ENCODE peak calls at places on chromosome 1, in five cellular contexts. One of them, this sample, is unnamed.

GRCh38 chr1:214476229-214476957 is 75.0 kb downstream of the PTPN14 start:
- DNase-seq in A673: no peak
- DNase-seq in neural crest cell: no peak
- DNase-seq in stimulated activated naive CD8-positive, alpha-beta T cell treated with anti-CD3 and anti-CD28 coated beads, Interleukin-15, Interleukin-2, amounts not matched to agents 100 U/mL and 50 U/mL, for 24 hours: no peak
- DNase-seq in RKO: no peak
- DNase-seq in this sample: no peak

GRCh38 chr1:214445846-214446614 is 105.4 kb downstream of the PTPN14 start:
- DNase-seq in A673: peak; percentile 94
- DNase-seq in neural crest cell: no peak
- DNase-seq in stimulated activated naive CD8-positive, alpha-beta T cell treated with anti-CD3 and anti-CD28 coated beads, Interleukin-15, Interleukin-2, amounts not matched to agents 100 U/mL and 50 U/mL, for 24 hours: no peak
- DNase-seq in RKO: peak; percentile 42
- DNase-seq in this sample: no peak

GRCh38 chr1:202281316-202282016 is 60.3 kb downstream of the UBE2T start:
- DNase-seq in A673: peak; percentile 41
- DNase-seq in neural crest cell: no peak
- DNase-seq in stimulated activated naive CD8-positive, alpha-beta T cell treated with anti-CD3 and anti-CD28 coated beads, Interleukin-15, Interleukin-2, amounts not matched to agents 100 U/mL and 50 U/mL, for 24 hours: no peak
- DNase-seq in RKO: no peak
- DNase-seq in this sample: no peak

GRCh38 chr1:229884765-229885164 is 182.3 kb upstream of the GALNT2 start:
- DNase-seq in A673: no peak
- DNase-seq in neural crest cell: no peak
- DNase-seq in stimulated activated naive CD8-positive, alpha-beta T cell treated with anti-CD3 and anti-CD28 coated beads, Interleukin-15, Interleukin-2, amounts not matched to agents 100 U/mL and 50 U/mL, for 24 hours: no peak
- DNase-seq in RKO: no peak
- DNase-seq in this sample: no peak

GRCh38 chr1:61504305-61504704 is 220.6 kb downstream of the TM2D1 start:
- DNase-seq in A673: no peak
- DNase-seq in neural crest cell: no peak
- DNase-seq in stimulated activated naive CD8-positive, alpha-beta T cell treated with anti-CD3 and anti-CD28 coated beads, Interleukin-15, Interleukin-2, amounts not matched to agents 100 U/mL and 50 U/mL, for 24 hours: no peak
- DNase-seq in RKO: no peak
- DNase-seq in this sample: no peak

GRCh38 chr1:162736633-162737067 is 53.9 kb upstream of the HSD17B7 start:
- DNase-seq in A673: no peak
- DNase-seq in neural crest cell: no peak
- DNase-seq in stimulated activated naive CD8-positive, alpha-beta T cell treated with anti-CD3 and anti-CD28 coated beads, Interleukin-15, Interleukin-2, amounts not matched to agents 100 U/mL and 50 U/mL, for 24 hours: no peak
- DNase-seq in RKO: no peak
- DNase-seq in this sample: no peak

GRCh38 chr1:52651904-52652303 is 18.9 kb downstream of the SHISAL2A start:
- DNase-seq in A673: no peak
- DNase-seq in neural crest cell: no peak
- DNase-seq in stimulated activated naive CD8-positive, alpha-beta T cell treated with anti-CD3 and anti-CD28 coated beads, Interleukin-15, Interleukin-2, amounts not matched to agents 100 U/mL and 50 U/mL, for 24 hours: no peak
- DNase-seq in RKO: no peak
- DNase-seq in this sample: no peak

GRCh38 chr1:44501022-44501910 is 96.2 kb downstream of the RNF220 start:
- DNase-seq in A673: no peak
- DNase-seq in neural crest cell: no peak
- DNase-seq in stimulated activated naive CD8-positive, alpha-beta T cell treated with anti-CD3 and anti-CD28 coated beads, Interleukin-15, Interleukin-2, amounts not matched to agents 100 U/mL and 50 U/mL, for 24 hours: no peak
- DNase-seq in RKO: no peak
- DNase-seq in this sample: no peak

GRCh38 chr1:2534775-2535387 is 4.8 kb upstream of the HES5 start:
- DNase-seq in A673: no peak
- DNase-seq in neural crest cell: no peak
- DNase-seq in stimulated activated naive CD8-positive, alpha-beta T cell treated with anti-CD3 and anti-CD28 coated beads, Interleukin-15, Interleukin-2, amounts not matched to agents 100 U/mL and 50 U/mL, for 24 hours: no peak
- DNase-seq in RKO: no peak
- DNase-seq in this sample: no peak

GRCh38 chr1:43803646-43804045 is 96.3 kb downstream of the ST3GAL3 start:
- DNase-seq in A673: no peak
- DNase-seq in neural crest cell: no peak
- DNase-seq in stimulated activated naive CD8-positive, alpha-beta T cell treated with anti-CD3 and anti-CD28 coated beads, Interleukin-15, Interleukin-2, amounts not matched to agents 100 U/mL and 50 U/mL, for 24 hours: no peak
- DNase-seq in RKO: no peak
- DNase-seq in this sample: no peak

GRCh38 chr1:29282924-29283803 is 46.8 kb downstream of the PTPRU start:
- DNase-seq in A673: peak; percentile 87
- DNase-seq in neural crest cell: peak; percentile 31
- DNase-seq in stimulated activated naive CD8-positive, alpha-beta T cell treated with anti-CD3 and anti-CD28 coated beads, Interleukin-15, Interleukin-2, amounts not matched to agents 100 U/mL and 50 U/mL, for 24 hours: peak; percentile 21
- DNase-seq in RKO: peak; percentile 47
- DNase-seq in this sample: no peak

GRCh38 chr1:75992312-75992711 is 60.1 kb upstream of the ASB17 start:
- DNase-seq in A673: no peak
- DNase-seq in neural crest cell: no peak
- DNase-seq in stimulated activated naive CD8-positive, alpha-beta T cell treated with anti-CD3 and anti-CD28 coated beads, Interleukin-15, Interleukin-2, amounts not matched to agents 100 U/mL and 50 U/mL, for 24 hours: no peak
- DNase-seq in RKO: no peak
- DNase-seq in this sample: no peak

GRCh38 chr1:23126801-23127200 is 41.9 kb downstream of the LUZP1 start:
- DNase-seq in A673: no peak
- DNase-seq in neural crest cell: no peak
- DNase-seq in stimulated activated naive CD8-positive, alpha-beta T cell treated with anti-CD3 and anti-CD28 coated beads, Interleukin-15, Interleukin-2, amounts not matched to agents 100 U/mL and 50 U/mL, for 24 hours: no peak
- DNase-seq in RKO: no peak
- DNase-seq in this sample: no peak

GRCh38 chr1:20589331-20590312 is 725 bp downstream of the CDA start:
- DNase-seq in A673: peak; percentile 48
- DNase-seq in neural crest cell: no peak
- DNase-seq in stimulated activated naive CD8-positive, alpha-beta T cell treated with anti-CD3 and anti-CD28 coated beads, Interleukin-15, Interleukin-2, amounts not matched to agents 100 U/mL and 50 U/mL, for 24 hours: no peak
- DNase-seq in RKO: no peak
- DNase-seq in this sample: no peak

GRCh38 chr1:241269116-241269515 is 87.9 kb downstream of the RGS7 start:
- DNase-seq in A673: no peak
- DNase-seq in neural crest cell: no peak
- DNase-seq in stimulated activated naive CD8-positive, alpha-beta T cell treated with anti-CD3 and anti-CD28 coated beads, Interleukin-15, Interleukin-2, amounts not matched to agents 100 U/mL and 50 U/mL, for 24 hours: no peak
- DNase-seq in RKO: no peak
- DNase-seq in this sample: no peak

GRCh38 chr1:3476666-3477065 is 22.2 kb downstream of the ARHGEF16 start:
- DNase-seq in A673: no peak
- DNase-seq in neural crest cell: no peak
- DNase-seq in stimulated activated naive CD8-positive, alpha-beta T cell treated with anti-CD3 and anti-CD28 coated beads, Interleukin-15, Interleukin-2, amounts not matched to agents 100 U/mL and 50 U/mL, for 24 hours: no peak
- DNase-seq in RKO: no peak
- DNase-seq in this sample: no peak

GRCh38 chr1:59393211-59394180 is 96.6 kb downstream of the FGGY start:
- DNase-seq in A673: no peak
- DNase-seq in neural crest cell: peak; percentile 18
- DNase-seq in stimulated activated naive CD8-positive, alpha-beta T cell treated with anti-CD3 and anti-CD28 coated beads, Interleukin-15, Interleukin-2, amounts not matched to agents 100 U/mL and 50 U/mL, for 24 hours: no peak
- DNase-seq in RKO: no peak
- DNase-seq in this sample: no peak

GRCh38 chr1:32101233-32101681 is 6.6 kb upstream of the KPNA6 start:
- DNase-seq in A673: peak; percentile 57
- DNase-seq in neural crest cell: no peak
- DNase-seq in stimulated activated naive CD8-positive, alpha-beta T cell treated with anti-CD3 and anti-CD28 coated beads, Interleukin-15, Interleukin-2, amounts not matched to agents 100 U/mL and 50 U/mL, for 24 hours: no peak
- DNase-seq in RKO: no peak
- DNase-seq in this sample: no peak

GRCh38 chr1:33758698-33759097 is 105.2 kb upstream of the HMGB4 start:
- DNase-seq in A673: peak; percentile 3
- DNase-seq in neural crest cell: no peak
- DNase-seq in stimulated activated naive CD8-positive, alpha-beta T cell treated with anti-CD3 and anti-CD28 coated beads, Interleukin-15, Interleukin-2, amounts not matched to agents 100 U/mL and 50 U/mL, for 24 hours: no peak
- DNase-seq in RKO: no peak
- DNase-seq in this sample: no peak

GRCh38 chr1:2311184-2312032 is 79.9 kb downstream of the MORN1 start:
- DNase-seq in A673: peak; percentile 87
- DNase-seq in neural crest cell: peak; percentile 59
- DNase-seq in stimulated activated naive CD8-positive, alpha-beta T cell treated with anti-CD3 and anti-CD28 coated beads, Interleukin-15, Interleukin-2, amounts not matched to agents 100 U/mL and 50 U/mL, for 24 hours: peak; percentile 72
- DNase-seq in RKO: peak; percentile 22
- DNase-seq in this sample: peak; percentile 49

GRCh38 chr1:231590453-231591198 is 36.0 kb upstream of the DISC1 start:
- DNase-seq in A673: peak; percentile 76
- DNase-seq in neural crest cell: peak; percentile 32
- DNase-seq in stimulated activated naive CD8-positive, alpha-beta T cell treated with anti-CD3 and anti-CD28 coated beads, Interleukin-15, Interleukin-2, amounts not matched to agents 100 U/mL and 50 U/mL, for 24 hours: peak; percentile 44
- DNase-seq in RKO: peak; percentile 84
- DNase-seq in this sample: no peak

GRCh38 chr1:53303651-53304515 is 24.0 kb downstream of the LRP8 start:
- DNase-seq in A673: no peak
- DNase-seq in neural crest cell: no peak
- DNase-seq in stimulated activated naive CD8-positive, alpha-beta T cell treated with anti-CD3 and anti-CD28 coated beads, Interleukin-15, Interleukin-2, amounts not matched to agents 100 U/mL and 50 U/mL, for 24 hours: no peak
- DNase-seq in RKO: no peak
- DNase-seq in this sample: no peak

GRCh38 chr1:179164494-179164893 is 65.0 kb downstream of the ABL2 start:
- DNase-seq in A673: no peak
- DNase-seq in neural crest cell: no peak
- DNase-seq in stimulated activated naive CD8-positive, alpha-beta T cell treated with anti-CD3 and anti-CD28 coated beads, Interleukin-15, Interleukin-2, amounts not matched to agents 100 U/mL and 50 U/mL, for 24 hours: no peak
- DNase-seq in RKO: no peak
- DNase-seq in this sample: no peak

GRCh38 chr1:73205294-73205973 is 923.1 kb upstream of the NEGR1 start:
- DNase-seq in A673: peak; percentile 40
- DNase-seq in neural crest cell: no peak
- DNase-seq in stimulated activated naive CD8-positive, alpha-beta T cell treated with anti-CD3 and anti-CD28 coated beads, Interleukin-15, Interleukin-2, amounts not matched to agents 100 U/mL and 50 U/mL, for 24 hours: no peak
- DNase-seq in RKO: no peak
- DNase-seq in this sample: no peak

GRCh38 chr1:182299728-182300581 is 91.6 kb downstream of the GLUL start:
- DNase-seq in A673: peak; percentile 54
- DNase-seq in neural crest cell: no peak
- DNase-seq in stimulated activated naive CD8-positive, alpha-beta T cell treated with anti-CD3 and anti-CD28 coated beads, Interleukin-15, Interleukin-2, amounts not matched to agents 100 U/mL and 50 U/mL, for 24 hours: no peak
- DNase-seq in RKO: no peak
- DNase-seq in this sample: no peak

GRCh38 chr1:167532964-167533824 is 14.9 kb upstream of the CD247 start:
- DNase-seq in A673: no peak
- DNase-seq in neural crest cell: peak; percentile 26
- DNase-seq in stimulated activated naive CD8-positive, alpha-beta T cell treated with anti-CD3 and anti-CD28 coated beads, Interleukin-15, Interleukin-2, amounts not matched to agents 100 U/mL and 50 U/mL, for 24 hours: no peak
- DNase-seq in RKO: no peak
- DNase-seq in this sample: no peak

GRCh38 chr1:228059536-228060457 is 22.7 kb upstream of the ARF1 start:
- DNase-seq in A673: peak; percentile 75
- DNase-seq in neural crest cell: peak; percentile 33
- DNase-seq in stimulated activated naive CD8-positive, alpha-beta T cell treated with anti-CD3 and anti-CD28 coated beads, Interleukin-15, Interleukin-2, amounts not matched to agents 100 U/mL and 50 U/mL, for 24 hours: peak; percentile 81
- DNase-seq in RKO: no peak
- DNase-seq in this sample: peak; percentile 59

GRCh38 chr1:227449051-227449450 is 114.3 kb upstream of the ZNF678 start:
- DNase-seq in A673: peak; percentile 28
- DNase-seq in neural crest cell: peak; percentile 20
- DNase-seq in stimulated activated naive CD8-positive, alpha-beta T cell treated with anti-CD3 and anti-CD28 coated beads, Interleukin-15, Interleukin-2, amounts not matched to agents 100 U/mL and 50 U/mL, for 24 hours: peak; percentile 23
- DNase-seq in RKO: peak; percentile 76
- DNase-seq in this sample: peak; percentile 13

GRCh38 chr1:98792123-98792522 is 130.6 kb downstream of the SNX7 start:
- DNase-seq in A673: no peak
- DNase-seq in neural crest cell: no peak
- DNase-seq in stimulated activated naive CD8-positive, alpha-beta T cell treated with anti-CD3 and anti-CD28 coated beads, Interleukin-15, Interleukin-2, amounts not matched to agents 100 U/mL and 50 U/mL, for 24 hours: no peak
- DNase-seq in RKO: no peak
- DNase-seq in this sample: no peak

This sample was measured in progenitor cell of endocrine pancreas.